ENCODE peak calls at places on chromosomes 7 and 10, in six cellular contexts. C is GM12865, W is cardiac muscle cell, D is astrocyte, A is fibroblast of the aortic adventitia, O is psoas muscle. G is an unnamed sample.

GRCh38 chr10:810351-810846 is 120.9 kb upstream of the DIP2C start:
- DNase-seq in C (no peak), W (peak; percentile 61), D (no peak), A (peak; percentile 20), O (no peak), G (no peak)

GRCh38 chr7:20359397-20359963 is 28.8 kb downstream of the ITGB8 start:
- DNase-seq in C (no peak), W (peak; percentile 34), D (peak; percentile 69), A (peak; percentile 42), O (no peak), G (no peak)

GRCh38 chr7:30134523-30135270 is at the start of gene MTURN:
- DNase-seq in C (peak; percentile 72), W (peak; percentile 87), D (peak; percentile 68), A (peak; percentile 73), O (peak; percentile 89), G (peak; percentile 95)

GRCh38 chr7:119197872-119198527 is 973.5 kb downstream of the ANKRD7 start:
- DNase-seq in C (peak; percentile 61), W (peak; percentile 55), D (peak; percentile 25), A (peak; percentile 20), O (no peak), G (no peak)

GRCh38 chr7:34175837-34176236 is 270.5 kb downstream of the BMPER start:
- DNase-seq in C (no peak), W (no peak), D (no peak), A (no peak), O (no peak), G (no peak)

GRCh38 chr10:43228783-43229207 is 38.1 kb downstream of the RASGEF1A start:
- DNase-seq in C (no peak), W (no peak), D (no peak), A (no peak), O (peak; percentile 6), G (peak; percentile 75)

GRCh38 chr7:64313740-64314491 is at the start of gene ZNF736:
- DNase-seq in C (peak; percentile 89), W (peak; percentile 93), D (peak; percentile 90), A (peak; percentile 93), O (peak; percentile 87), G (peak; percentile 95)

GRCh38 chr10:124961248-124961570 is 19.3 kb downstream of the ZRANB1 start:
- DNase-seq in C (no peak), W (no peak), D (no peak), A (no peak), O (no peak), G (no peak)

GRCh38 chr7:132321387-132321786 is 254.9 kb downstream of the PLXNA4 start:
- DNase-seq in C (no peak), W (peak; percentile 24), D (no peak), A (no peak), O (no peak), G (no peak)

DNA sequence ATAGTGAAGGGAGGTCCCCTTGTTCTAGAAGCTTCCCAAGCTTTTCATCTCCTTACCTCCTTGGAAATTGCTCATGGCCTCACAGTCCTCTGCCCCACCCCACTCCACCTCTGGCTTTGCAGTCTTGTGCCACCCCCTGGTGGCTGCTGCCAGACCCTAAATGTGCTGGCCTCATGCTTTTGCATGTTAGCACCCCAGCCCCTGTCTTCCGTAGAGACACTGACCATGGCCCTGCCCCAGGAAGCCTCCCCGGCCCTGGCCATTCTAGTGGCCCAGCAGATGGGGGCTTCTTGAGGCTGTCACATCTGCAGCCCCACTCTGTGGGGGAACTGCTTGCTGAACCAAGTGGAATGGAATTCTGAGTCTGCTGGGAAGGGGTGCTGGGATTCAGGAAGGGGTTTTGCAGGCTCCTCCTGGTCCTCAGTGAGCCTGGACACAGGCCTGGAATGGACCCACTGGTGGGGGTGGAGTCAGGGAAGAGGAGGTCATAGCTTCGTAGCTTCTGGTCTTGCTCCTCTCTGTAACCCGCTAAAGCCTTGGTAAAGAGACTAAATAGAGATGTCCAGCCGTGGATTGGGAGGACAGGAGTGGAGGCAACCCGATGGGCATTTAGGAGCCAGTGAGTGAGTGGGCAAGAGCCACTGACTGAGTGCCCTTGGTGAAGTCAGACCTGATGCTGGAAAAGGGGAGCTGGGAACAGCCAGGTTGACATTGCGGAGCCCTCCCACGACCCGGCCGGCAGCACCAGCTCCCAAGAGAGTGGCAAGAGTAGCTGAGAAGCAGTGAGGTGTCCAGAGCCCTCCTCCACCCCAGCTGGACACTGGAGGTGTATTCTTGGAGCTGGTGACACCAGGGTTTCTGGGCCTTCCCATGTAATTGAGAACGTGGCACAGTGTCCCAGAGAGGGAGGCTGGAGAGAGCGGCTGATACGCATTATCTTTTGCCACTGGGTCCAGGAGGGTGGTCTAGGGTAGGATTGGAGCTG is 20.9 kb downstream of the RAMP3 start:
- DNase-seq in C (peak; percentile 41), W (no peak), D (no peak), A (no peak), O (no peak), G (peak; percentile 44)
- TF ChIP-seq CTCF in C (peak; percentile 35), W (peak; percentile 13), D (no peak), A (peak; percentile 0), O (no peak), G (no peak)

DNA sequence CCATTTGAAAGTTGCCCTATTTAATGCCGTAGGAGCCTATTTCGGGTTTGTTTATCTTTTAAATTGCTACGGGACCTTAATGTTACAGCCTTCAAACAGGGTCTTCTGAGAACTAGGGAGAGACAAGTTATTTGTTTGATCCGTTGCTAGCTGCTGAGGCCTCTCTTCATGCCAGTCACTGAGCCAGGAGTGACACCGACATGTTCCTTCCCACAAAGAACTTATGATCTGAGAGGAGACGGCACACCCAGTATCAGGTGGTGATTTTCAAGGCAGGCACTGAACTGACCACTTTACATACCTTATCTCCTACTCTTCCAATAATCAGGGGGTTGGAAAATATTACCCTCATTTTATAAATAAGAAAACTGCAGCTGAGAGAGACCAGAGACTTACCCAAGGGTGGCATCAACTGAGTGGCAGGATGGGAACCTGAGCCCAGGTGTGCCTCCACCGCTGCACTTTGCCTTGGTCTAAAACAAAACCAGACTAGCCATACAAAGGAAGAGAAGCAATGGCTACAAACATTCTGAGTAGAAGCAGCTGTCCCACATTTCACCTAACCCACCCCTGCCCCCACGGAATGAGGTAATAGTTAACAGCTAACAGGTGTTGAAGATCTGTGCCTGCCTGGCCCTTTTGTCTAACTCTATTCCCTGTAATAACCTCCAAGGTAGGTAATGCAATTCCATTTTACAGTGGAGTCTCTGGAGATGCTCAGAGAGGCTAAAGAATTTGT is 40.4 kb downstream of the PPP1R3C start:
- DNase-seq in C (no peak), W (no peak), D (no peak), A (no peak), O (no peak), G (no peak)
- TF ChIP-seq CTCF in C (no peak), W (no peak), D (no peak), A (no peak), O (no peak), G (no peak)

DNA sequence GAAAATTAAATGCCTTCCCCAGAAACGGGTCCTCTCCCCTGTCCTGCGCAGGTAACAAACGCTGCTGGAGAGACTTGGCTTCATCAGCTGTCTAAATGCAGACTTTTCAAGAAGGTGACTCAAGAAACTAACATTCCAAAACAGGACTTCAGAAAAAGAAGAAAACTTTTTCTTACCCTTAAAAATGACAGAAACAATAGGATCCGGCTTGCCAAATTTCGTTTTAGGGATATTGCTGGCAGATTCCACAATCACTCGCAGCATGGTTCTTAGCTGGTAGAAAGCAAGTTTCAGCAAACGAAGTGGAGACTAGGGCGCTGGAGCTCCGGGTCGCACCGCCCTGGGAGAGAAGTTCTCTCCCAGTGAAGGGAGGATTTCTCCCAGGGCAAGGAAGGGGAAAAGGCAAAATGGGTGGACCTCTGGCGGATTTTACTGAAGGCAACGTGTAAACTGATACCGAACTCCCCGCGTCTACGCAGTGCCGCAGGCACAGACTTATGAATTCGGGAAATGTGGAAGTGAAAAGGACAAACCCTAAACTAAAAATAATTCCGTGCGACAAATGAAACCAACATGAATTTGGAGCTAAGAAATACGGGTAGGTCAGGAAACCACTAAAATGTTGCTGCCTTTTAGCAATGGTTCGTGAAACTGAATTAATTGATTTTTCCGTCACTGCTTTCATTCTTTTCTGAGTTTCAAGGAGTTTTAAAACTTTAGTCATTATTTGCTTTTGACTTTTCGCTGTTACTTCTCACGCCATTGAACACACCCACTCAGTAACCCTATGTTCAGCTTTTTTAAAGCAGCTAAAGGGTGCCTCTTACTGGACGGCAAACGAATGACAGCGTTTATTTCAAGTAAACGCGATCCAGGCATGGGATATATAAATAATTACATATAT is at the start of gene MYOF:
- DNase-seq in C (peak; percentile 83), W (peak; percentile 90), D (peak; percentile 83), A (peak; percentile 95), O (peak; percentile 46), G (peak; percentile 83)
- TF ChIP-seq CTCF in C (peak; percentile 54), W (peak; percentile 49), D (peak; percentile 69), A (peak; percentile 71), O (peak; percentile 58), G (peak; percentile 84)

DNA sequence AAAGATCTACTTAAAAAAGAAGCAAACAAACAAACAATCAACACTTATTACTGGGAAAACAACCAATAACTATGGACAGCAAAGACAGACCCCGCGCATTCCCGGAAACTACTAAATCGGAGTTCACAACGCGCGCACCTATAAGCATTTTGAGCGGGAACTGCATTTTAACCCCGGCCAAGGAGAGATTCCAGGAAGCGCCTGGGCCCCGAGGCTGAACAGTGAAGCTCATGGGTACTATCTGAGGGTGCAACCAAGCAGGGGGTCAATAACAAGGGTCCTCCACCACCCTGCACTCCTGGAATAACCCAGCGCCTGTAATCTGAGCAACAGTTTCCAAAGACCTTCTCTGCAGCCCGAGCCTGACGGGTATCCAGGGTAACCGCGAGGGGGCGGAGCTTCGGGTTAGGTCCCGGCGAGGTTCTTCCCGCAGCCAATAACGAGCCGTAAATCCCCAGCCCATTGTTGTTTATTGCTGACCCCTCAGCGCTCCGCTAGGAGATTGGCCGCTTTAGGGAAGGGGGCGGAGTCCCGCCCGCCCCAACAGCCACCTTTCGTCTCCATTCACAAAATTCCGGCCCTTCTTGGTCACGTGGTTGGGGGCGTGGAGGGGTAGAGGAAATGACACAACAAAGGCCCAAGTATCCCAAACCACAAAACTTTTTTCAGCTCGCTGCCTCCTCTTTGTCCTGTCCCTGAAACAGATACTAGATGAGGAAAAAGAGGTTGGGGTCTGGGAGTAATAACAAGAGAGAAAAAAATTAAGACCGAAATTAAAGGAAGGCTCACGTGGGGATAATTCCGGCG is 1.7 kb upstream of the ETV1 start:
- DNase-seq in C (peak; percentile 87), W (peak; percentile 99), D (peak; percentile 97), A (peak; percentile 97), O (peak; percentile 96), G (peak; percentile 98)
- TF ChIP-seq CTCF in C (no peak), W (no peak), D (no peak), A (no peak), O (no peak), G (peak; percentile 5)

G was measured in kidney.